ENCODE peak calls at places on chromosomes 16 and 17, in four cellular contexts. C is HCT116, E is HepG2, F is K562. M is an unnamed sample.
A peak's percentile ranks its signal among the peaks of the same experiment; 100 is the strongest.

GRCh38 chr17:27975146-27976011 is 67.1 kb upstream of the NLK start:
- DNase-seq in E (no peak), C (no peak), F (no peak), M (no peak)

GRCh38 chr17:62692721-62693431 is 65.4 kb downstream of the MRC2 start:
- DNase-seq in F (peak; percentile 95), E (peak; percentile 24), C (no peak), M (no peak)

GRCh38 chr17:37067555-37068111 is 118.9 kb downstream of the AATF start:
- DNase-seq in F (peak; percentile 43), E (peak; percentile 65), C (peak; percentile 69), M (peak; percentile 27)

GRCh38 chr17:42750730-42751356 is 6.0 kb upstream of the EZH1 start:
- DNase-seq in F (peak; percentile 42), C (no peak), E (no peak), M (no peak)

GRCh38 chr17:32755045-32755805 is 121.7 kb downstream of the MYO1D start:
- DNase-seq in C (peak; percentile 52), F (peak; percentile 54), E (peak; percentile 69), M (peak; percentile 28)

GRCh38 chr16:19879241-19879792 is 5.3 kb downstream of the GPRC5B start:
- DNase-seq in C (no peak), E (peak; percentile 28), F (no peak), M (no peak)

GRCh38 chr16:49457196-49457595 is 83.6 kb downstream of the C16orf78 start:
- DNase-seq in C (no peak), F (no peak), E (no peak), M (no peak)

GRCh38 chr17:56936697-56937322 is 23.0 kb upstream of the TRIM25 start:
- DNase-seq in E (no peak), C (no peak), F (no peak), M (no peak)

GRCh38 chr17:13024526-13025263 is 6.9 kb upstream of the ELAC2 start:
- DNase-seq in F (peak; percentile 77), E (peak; percentile 55), C (no peak), M (peak; percentile 50)

GRCh38 chr17:30290696-30291570 is 811 bp downstream of the BLMH start:
- DNase-seq in F (peak; percentile 61), E (peak; percentile 35), C (no peak), M (no peak)

GRCh38 chr17:31560836-31561235 is 169.4 kb downstream of the RAB11FIP4 start:
- DNase-seq in F (no peak), E (no peak), C (no peak), M (no peak)

GRCh38 chr17:38405654-38406053 is 22.6 kb upstream of the ARHGAP23 start:
- DNase-seq in E (no peak), F (no peak), C (no peak), M (no peak)

GRCh38 chr17:17765921-17766320 is 70.9 kb downstream of the SREBF1 start:
- DNase-seq in F (no peak), E (no peak), C (no peak), M (no peak)

GRCh38 chr17:55110521-55110920 is 142.0 kb downstream of the STXBP4 start:
- DNase-seq in F (no peak), C (no peak), E (no peak), M (no peak)

GRCh38 chr17:55117063-55117611 is 147.6 kb upstream of the HLF start:
- DNase-seq in F (no peak), E (no peak), C (no peak), M (no peak)

GRCh38 chr17:55116440-55116914 is 147.9 kb downstream of the STXBP4 start:
- DNase-seq in C (no peak), F (no peak), E (peak; percentile 58), M (no peak)

GRCh38 chr17:55114283-55114682 is 145.7 kb downstream of the STXBP4 start:
- DNase-seq in C (no peak), E (no peak), F (no peak), M (no peak)
- TF ChIP-seq TCF7L2 in C (no peak), E (no peak), F (no peak), M (no peak)

GRCh38 chr17:78434455-78435329 is 56.2 kb downstream of the PGS1 start:
- DNase-seq in F (no peak), C (no peak), E (no peak), M (no peak)

GRCh38 chr17:78433780-78434335 is 55.4 kb downstream of the PGS1 start:
- DNase-seq in C (no peak), F (no peak), E (no peak), M (no peak)

GRCh38 chr17:78431692-78431958 is 53.2 kb downstream of the PGS1 start:
- DNase-seq in C (no peak), E (no peak), F (no peak), M (no peak)

GRCh38 chr17:78432226-78432894 is 53.9 kb downstream of the PGS1 start:
- DNase-seq in F (no peak), E (no peak), C (no peak), M (no peak)

GRCh38 chr17:78432929-78433727 is 54.7 kb downstream of the PGS1 start:
- DNase-seq in C (no peak), F (no peak), E (peak; percentile 62), M (no peak)
- TF ChIP-seq POLR2AphosphoS5 in C (no peak), F (no peak), E (no peak), M (no peak)

DNA sequence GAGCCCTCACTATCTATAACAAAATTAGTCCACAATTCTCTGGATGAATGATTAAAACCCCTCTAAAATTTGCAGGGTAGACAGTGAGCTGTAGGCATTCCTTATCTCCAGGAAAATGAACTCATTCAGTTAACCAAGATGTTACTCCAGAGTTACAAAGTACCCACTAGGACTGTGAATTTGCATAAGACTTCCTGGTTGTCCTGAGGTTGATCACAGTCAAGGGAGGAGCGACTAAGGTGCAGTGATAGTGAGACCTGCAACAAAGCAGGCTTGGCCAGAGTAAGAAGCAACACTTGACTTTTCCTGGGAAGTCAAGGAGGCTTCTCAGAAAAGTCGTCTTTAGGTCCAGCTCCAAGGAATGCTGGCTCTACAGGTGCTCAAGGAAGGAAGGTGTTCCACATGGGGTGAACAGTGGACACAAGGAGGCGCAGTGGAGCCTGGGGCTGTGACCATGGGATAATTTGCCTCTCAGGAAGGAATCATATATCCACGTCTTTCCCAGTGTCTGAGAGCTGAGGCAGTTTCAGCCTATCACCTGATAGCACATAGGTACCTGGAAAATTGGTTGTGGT is 821.0 kb upstream of the EEF2KMT start:
- DNase-seq in E (peak; percentile 2), F (peak; percentile 37), C (no peak), M (no peak)
- TF ChIP-seq CTCF in E (peak; percentile 38), F (peak; percentile 43), C (no peak), M (peak; percentile 44)

DNA sequence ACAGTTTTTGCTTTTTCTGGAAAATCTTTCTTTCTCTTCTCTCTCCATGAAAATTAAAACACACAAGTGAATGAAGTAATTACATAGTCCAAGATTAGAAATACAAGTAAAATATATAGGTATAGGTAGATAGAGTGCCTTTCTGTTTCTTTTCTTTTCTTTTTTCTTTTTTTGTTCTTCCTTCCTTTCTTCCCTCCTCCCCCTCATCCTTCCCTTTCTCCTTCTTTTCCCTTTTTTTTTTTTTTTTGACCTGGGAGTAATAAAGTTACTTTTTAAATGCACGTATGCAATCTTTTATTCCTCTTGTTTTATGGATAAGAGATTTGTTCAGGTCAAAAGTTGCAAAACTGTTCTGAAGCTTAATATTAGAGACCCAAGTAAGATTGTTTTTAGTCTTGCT is 34.6 kb upstream of the KCNJ2 start:
- DNase-seq in C (no peak), F (no peak), E (no peak), M (no peak)
- TF ChIP-seq TCF7L2 in C (no peak), F (no peak), E (no peak), M (no peak)

GRCh38 chr17:82496529-82497434 is 22.8 kb upstream of the FOXK2 start:
- DNase-seq in F (peak; percentile 95), C (peak; percentile 72), E (no peak), M (no peak)

GRCh38 chr17:82495844-82496528 is 23.5 kb upstream of the FOXK2 start:
- DNase-seq in F (no peak), E (peak; percentile 48), C (peak; percentile 46), M (no peak)

GRCh38 chr17:82493517-82493840 is 26.1 kb upstream of the FOXK2 start:
- DNase-seq in F (no peak), C (no peak), E (no peak), M (no peak)

GRCh38 chr17:82492647-82493516 is 26.6 kb upstream of the FOXK2 start:
- DNase-seq in C (no peak), F (no peak), E (no peak), M (no peak)

GRCh38 chr17:82494236-82495055 is 25.1 kb upstream of the FOXK2 start:
- DNase-seq in F (peak; percentile 88), C (peak; percentile 97), E (peak; percentile 97), M (peak; percentile 97)
- TF ChIP-seq POLR2AphosphoS5 in F (no peak), C (peak; percentile 53), E (no peak), M (peak; percentile 77)

DNA sequence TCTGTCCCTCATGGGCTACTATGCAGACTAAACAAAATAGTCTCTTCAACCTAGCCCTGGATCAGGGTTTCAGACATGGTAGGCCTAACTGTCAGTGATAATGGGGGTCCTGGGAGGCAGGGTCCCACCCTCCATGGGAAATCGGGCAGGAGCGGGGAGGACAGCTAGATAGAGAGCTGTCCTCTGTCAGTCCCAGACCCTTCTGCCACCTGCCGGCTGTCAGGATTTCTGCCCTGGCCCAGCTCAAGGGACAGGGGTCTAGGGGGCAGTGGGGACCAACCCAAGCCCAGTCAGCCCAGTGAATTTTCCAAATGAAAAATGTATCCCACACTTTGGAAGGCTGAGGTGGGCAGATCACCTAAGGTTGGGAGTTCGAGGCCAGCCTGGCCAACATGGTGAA is 5.3 kb downstream of the CA7 start:
- DNase-seq in E (no peak), F (no peak), C (no peak), M (no peak)
- TF ChIP-seq CTCF in E (peak; percentile 57), F (no peak), C (no peak), M (no peak)

DNA sequence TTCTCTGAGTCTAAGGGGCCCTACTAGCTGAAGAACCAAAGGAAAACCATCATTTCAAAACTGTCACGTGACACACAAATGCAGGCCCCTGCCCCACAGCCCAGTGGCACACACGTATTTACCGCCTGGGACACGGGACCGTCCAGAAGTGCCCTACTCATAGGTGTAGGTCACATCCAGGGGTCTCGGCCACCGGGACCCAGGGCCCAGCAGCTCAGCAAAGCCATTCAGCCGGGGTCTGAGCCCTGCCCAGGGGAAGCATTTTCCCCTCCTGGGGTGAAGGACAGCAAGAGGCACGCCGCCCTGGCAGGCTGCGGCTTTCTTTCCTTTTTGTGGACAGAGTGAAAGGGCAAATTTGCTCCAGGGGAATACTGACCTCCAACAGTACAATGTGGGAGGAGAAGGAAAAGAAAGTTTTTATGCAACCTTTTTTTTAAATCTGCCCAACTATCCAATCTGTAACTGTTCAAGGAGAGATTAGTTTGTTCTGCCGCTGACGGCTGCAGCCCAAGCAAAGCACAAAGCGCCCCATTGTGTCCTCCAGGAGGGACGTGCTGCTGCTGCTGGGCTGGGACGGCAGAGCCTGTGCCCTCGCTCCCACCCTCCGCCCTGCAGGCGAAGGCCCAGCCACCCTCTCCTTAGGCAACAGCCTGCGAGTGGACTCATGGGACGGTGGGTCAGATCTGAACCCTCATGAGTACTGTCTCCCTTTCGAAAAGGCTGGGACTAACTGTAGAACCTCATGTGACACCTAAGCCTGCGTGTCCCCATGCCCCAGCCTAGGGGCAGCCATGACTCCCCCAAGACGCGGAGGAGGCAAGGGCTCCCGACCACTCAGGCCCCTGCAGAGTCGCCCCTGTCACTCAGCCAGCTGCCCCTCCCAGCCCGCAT is 21.3 kb downstream of the SLC7A5 start:
- DNase-seq in F (no peak), E (peak; percentile 99), C (no peak), M (no peak)
- TF ChIP-seq TCF7L2 in F (no peak), E (no peak), C (no peak), M (no peak)

M was measured in Panc1.